ENCODE peak calls at places on chromosomes 4 and X, in eight cellular contexts. Z, R, M, X, P, K, L and I are unnamed samples. For H3K4me1, the result is how much of the 10 kb centered on the place peaks cover.

GRCh38 chrX:134733595-134733994 is 75.3 kb upstream of the PLAC1 start:
- DNase-seq in Z (no peak), R (no peak), M (no peak), X (no peak), P (no peak), K (no peak), L (no peak), I (no peak)

GRCh38 chr4:153497091-153497531 is 31.0 kb downstream of the TMEM131L start:
- DNase-seq in Z (no peak), R (no peak), M (no peak), X (no peak), P (peak), K (peak), L (no peak), I (no peak)

GRCh38 chr4:129822708-129823504 is 727.0 kb downstream of the C4orf33 start:
- DNase-seq in Z (no peak), R (no peak), M (no peak), X (no peak), P (no peak), K (no peak), L (no peak), I (peak)

GRCh38 chr4:77203380-77204197 is 46.6 kb downstream of the CCNG2 start:
- DNase-seq in Z (peak), R (peak), M (peak), X (peak), P (peak), K (peak), L (peak), I (peak)

GRCh38 chrX:41153453-41153852 is 68.2 kb downstream of the USP9X start:
- DNase-seq in Z (no peak), R (no peak), M (no peak), X (no peak), P (no peak), K (no peak), L (no peak), I (no peak)

GRCh38 chr4:183011213-183011907 is 87.7 kb upstream of the WWC2 start:
- DNase-seq in Z (no peak), R (no peak), M (no peak), X (no peak), P (peak), K (no peak), L (no peak), I (no peak)

GRCh38 chr4:1593881-1594345 is 90.2 kb downstream of the FAM53A start:
- DNase-seq in Z (no peak), R (peak), M (no peak), X (no peak), P (peak), K (no peak), L (no peak), I (no peak)

GRCh38 chr4:120633810-120634209 is 288.7 kb downstream of the PRDM5 start:
- DNase-seq in Z (no peak), R (no peak), M (no peak), X (no peak), P (no peak), K (no peak), L (no peak), I (no peak)

GRCh38 chrX:53481816-53482485 is 47.8 kb upstream of the HSD17B10 start:
- DNase-seq in Z (no peak), R (peak), M (peak), X (no peak), P (peak), K (peak), L (peak), I (peak)

GRCh38 chr4:86117781-86118302 is 242.0 kb downstream of the MAPK10 start:
- DNase-seq in Z (no peak), R (no peak), M (no peak), X (no peak), P (no peak), K (no peak), L (no peak), I (no peak)

GRCh38 chrX:103730147-103730546 is 19.4 kb downstream of the TMEM31 start:
- DNase-seq in Z (no peak), R (no peak), M (no peak), X (no peak), P (no peak), K (no peak), L (no peak), I (no peak)

GRCh38 chr4:88352062-88352461 is 26.6 kb upstream of the HERC6 start:
- DNase-seq in Z (no peak), R (no peak), M (no peak), X (no peak), P (no peak), K (no peak), L (no peak), I (no peak)

GRCh38 chrX:19514791-19515614 is at the start of gene MAP3K15:
- DNase-seq in Z (peak), R (peak), M (no peak), X (no peak), P (peak), K (no peak), L (peak), I (no peak)

GRCh38 chr4:47668810-47669408 is 169.0 kb downstream of the CORIN start:
- DNase-seq in Z (no peak), R (no peak), M (no peak), X (no peak), P (peak), K (no peak), L (peak), I (peak)

GRCh38 chrX:132331532-132331931 is 112.3 kb upstream of the RAP2C start:
- DNase-seq in Z (no peak), R (no peak), M (no peak), X (no peak), P (no peak), K (no peak), L (no peak), I (no peak)

GRCh38 chr4:110200673-110201072 is 2.3 kb upstream of the ELOVL6 start:
- DNase-seq in Z (no peak), R (no peak), M (no peak), X (no peak), P (no peak), K (no peak), L (no peak), I (no peak)
- H3K4me1 ChIP-seq in Z (under half), R (under half), M (under half), X (under half), P (under half), K (under half), L (under half), I (under half)

GRCh38 chr4:26860157-26860921 is at the start of gene STIM2:
- DNase-seq in Z (peak), R (peak), M (peak), X (peak), P (peak), K (peak), L (peak), I (peak)
- TF ChIP-seq POLR2A in Z (peak), R (peak), M (peak), X (peak), P (peak), K (peak), L (peak), I (peak)

GRCh38 chr4:19224820-19225219 is 1026.9 kb upstream of the SLIT2 start:
- DNase-seq in Z (no peak), R (no peak), M (no peak), X (no peak), P (peak), K (no peak), L (no peak), I (no peak)
- TF ChIP-seq CTCF in Z (no peak), R (peak), M (no peak), X (no peak), P (no peak), K (peak), L (peak), I (no peak)

DNA sequence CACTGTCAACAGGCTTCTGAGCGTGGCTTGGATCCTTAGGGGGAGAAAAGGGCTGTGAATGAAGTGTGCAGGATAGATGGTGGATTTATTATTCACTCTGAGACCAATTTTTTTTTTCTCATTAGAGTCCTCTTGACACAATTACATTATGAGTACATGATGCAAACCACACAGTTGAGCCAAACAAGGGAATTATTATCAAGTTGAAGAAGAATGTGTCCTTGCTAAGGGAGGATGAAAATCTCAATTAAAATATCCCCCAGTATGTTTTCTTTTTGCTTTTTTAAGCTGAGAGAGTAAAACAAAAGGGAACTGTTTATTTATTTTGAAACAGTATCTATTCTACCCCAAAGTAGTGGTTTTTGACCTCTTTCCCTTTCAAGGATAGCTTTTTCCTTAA is 40.4 kb downstream of the RPS3A start:
- DNase-seq in Z (no peak), R (no peak), M (no peak), X (no peak), P (no peak), K (no peak), L (no peak), I (no peak)
- H3K4me1 ChIP-seq in Z (under half), R (under half), M (under half), X (under half), P (under half), K (under half), L (under half), I (under half)

DNA sequence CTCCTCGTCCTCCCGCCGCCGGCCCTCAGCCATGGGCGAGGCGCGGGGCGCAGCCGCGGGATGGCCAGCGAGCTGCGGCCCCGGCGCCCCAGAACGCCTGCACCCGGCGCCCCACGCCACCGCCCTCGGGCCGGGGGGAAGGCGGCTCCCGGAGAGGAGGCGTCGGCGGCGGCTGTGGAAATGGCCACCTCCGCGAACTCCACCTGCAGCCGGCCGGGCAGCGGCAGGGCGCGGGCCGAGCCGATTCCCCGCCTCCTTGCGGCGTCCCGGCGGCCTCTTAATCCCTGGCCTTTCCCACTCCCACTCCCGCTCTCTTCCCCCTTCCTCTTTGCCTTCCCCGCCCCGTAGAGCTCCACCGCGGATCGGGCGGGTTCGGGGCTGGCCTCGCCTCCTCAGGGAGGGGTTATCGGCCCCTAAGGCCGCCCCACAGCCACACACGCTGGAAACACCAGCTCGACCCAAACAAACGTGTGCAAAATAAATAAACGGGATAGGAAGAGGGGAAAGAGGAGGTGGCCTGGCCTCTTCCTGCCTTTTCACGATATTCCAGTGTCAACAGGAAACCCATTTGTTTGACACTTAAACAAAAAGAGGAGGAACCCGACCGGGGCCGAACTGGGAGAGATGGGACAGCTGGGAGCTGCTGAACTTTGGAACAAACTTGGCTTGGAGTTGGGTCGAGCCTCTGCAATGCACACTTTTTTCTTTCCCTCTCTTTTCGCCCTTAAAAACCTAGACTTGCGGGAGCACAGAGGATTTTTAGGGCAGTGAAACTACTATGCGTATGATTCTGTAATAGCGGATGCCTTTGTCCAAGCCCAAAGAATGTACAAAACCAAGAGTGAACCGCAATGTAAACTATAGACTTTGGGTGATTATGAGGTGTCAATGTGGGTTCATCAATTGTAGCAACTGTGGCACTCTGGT is at the start of gene SH3D19:
- DNase-seq in Z (peak), R (peak), M (peak), X (no peak), P (no peak), K (peak), L (peak), I (peak)
- TF ChIP-seq POLR2A in Z (peak), R (peak), M (peak), X (no peak), P (no peak), K (peak), L (peak), I (peak)

GRCh38 chr4:6692379-6692778 is 1.3 kb upstream of the S100P start:
- DNase-seq in Z (no peak), R (no peak), M (no peak), X (no peak), P (no peak), K (no peak), L (no peak), I (no peak)

GRCh38 chr4:6686104-6686787 is 7.4 kb upstream of the S100P start:
- DNase-seq in Z (no peak), R (no peak), M (no peak), X (no peak), P (no peak), K (no peak), L (no peak), I (no peak)

GRCh38 chr4:6689506-6689960 is 4.1 kb upstream of the S100P start:
- DNase-seq in Z (no peak), R (no peak), M (no peak), X (no peak), P (no peak), K (no peak), L (no peak), I (no peak)

GRCh38 chr4:6687947-6688878 is 5.5 kb upstream of the S100P start:
- DNase-seq in Z (no peak), R (no peak), M (no peak), X (no peak), P (no peak), K (no peak), L (no peak), I (no peak)

GRCh38 chr4:6688879-6689505 is 4.7 kb upstream of the S100P start:
- DNase-seq in Z (peak), R (no peak), M (no peak), X (no peak), P (peak), K (peak), L (peak), I (peak)
- TF ChIP-seq CTCF in Z (no peak), R (no peak), M (no peak), X (no peak), P (no peak), K (no peak), L (no peak), I (no peak)

GRCh38 chr4:3471098-3471760 is 8.1 kb downstream of the DOK7 start:
- DNase-seq in Z (no peak), R (no peak), M (no peak), X (no peak), P (no peak), K (no peak), L (no peak), I (no peak)

GRCh38 chr4:3468804-3469203 is 5.7 kb downstream of the DOK7 start:
- DNase-seq in Z (no peak), R (no peak), M (no peak), X (no peak), P (no peak), K (no peak), L (no peak), I (no peak)

GRCh38 chr4:3469386-3470243 is 6.5 kb downstream of the DOK7 start:
- DNase-seq in Z (no peak), R (no peak), M (no peak), X (no peak), P (no peak), K (no peak), L (no peak), I (no peak)

GRCh38 chr4:3471886-3472285 is 8.8 kb downstream of the DOK7 start:
- DNase-seq in Z (no peak), R (no peak), M (no peak), X (no peak), P (no peak), K (no peak), L (no peak), I (no peak)

DNA sequence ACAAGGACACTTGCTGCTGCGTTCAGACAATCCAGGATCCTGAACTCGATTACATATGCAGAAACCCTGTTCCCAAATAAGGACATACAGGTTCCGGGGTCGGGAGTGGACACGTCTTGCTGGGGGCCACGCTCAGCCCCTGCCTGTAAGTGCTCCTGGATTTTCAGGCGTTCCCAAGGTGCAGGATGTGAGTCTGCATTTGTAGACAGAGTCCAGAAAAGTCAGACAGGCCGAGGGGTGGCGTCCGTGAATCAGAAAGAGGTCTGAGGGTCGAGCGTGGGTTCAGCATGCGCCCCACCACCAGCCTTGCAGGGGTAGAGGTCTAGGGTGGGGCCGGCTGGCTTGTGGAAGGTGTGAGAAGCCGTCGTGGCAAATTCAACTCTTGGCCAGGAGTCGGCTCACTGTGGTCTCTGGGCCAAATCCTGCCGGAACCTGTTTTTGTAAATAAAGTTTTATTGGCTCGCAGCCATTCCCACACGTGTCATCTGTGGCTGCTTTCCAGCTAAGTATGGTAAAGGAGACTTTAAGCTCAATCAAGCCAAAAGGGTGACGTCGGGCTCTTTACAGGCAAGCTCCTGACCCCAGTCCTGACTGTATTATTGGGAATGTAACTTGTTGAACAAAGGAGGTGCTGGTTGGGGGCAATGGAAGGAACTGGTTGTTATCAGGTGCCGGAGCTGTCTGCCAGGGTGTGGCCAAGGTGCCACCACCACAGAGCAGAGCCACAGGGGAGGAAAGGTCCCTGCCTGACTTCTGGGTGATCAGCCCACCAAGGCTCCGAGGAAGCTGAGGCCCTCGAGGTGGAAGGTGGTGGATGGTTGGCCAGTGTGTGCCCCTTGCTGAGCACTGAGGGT is 7.4 kb downstream of the DOK7 start:
- DNase-seq in Z (no peak), R (no peak), M (no peak), X (no peak), P (no peak), K (no peak), L (no peak), I (no peak)
- H3K4me1 ChIP-seq in Z (under half), R (under half), M (under half), X (under half), P (under half), K (under half), L (under half), I (under half)

DNA sequence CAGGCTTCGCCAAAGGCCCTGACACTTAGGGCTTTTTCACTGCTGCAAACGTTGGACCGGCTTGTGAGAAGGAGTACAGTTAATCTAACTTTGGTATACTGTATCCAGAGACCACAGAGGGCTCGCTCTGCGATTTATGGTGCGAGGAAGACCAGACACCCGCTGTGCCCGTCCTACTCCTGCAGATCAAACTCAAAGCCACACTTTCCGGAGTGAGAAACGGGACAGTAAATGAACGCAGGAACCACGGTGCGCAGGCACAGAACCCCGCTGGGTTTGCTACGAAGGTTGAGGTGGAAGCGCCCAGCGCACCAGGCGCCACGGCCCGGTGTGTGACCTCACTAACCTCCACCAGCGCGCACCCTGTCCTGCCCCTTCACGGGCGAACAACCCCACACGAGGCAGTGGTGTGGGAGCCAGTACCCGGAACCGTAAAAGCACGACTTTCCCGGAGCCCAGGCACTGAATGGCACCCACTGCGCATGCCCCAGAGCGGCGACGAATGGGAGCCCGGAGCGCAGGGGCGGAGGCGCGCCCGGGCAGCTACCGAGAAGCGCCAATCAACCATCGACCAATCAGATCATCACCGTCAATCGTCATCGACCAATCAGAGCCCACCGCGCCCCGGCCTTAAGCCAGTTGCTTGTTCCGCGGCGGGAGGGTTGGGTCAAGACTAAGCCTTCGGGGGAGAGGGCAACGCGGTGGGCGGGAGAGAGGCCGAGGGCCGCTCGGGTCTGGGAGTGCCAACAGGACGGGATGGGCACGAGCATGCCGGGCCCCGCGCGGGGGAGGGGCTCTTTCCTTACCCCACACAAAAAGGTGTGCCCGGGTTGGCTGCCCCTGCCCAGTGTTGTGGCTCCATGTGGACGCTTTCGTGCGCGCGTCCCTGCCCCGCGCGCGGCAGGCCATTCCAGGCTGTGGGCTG is 21.3 kb upstream of the WDR45 start:
- DNase-seq in Z (peak), R (peak), M (peak), X (peak), P (peak), K (peak), L (peak), I (peak)
- TF ChIP-seq POLR2A in Z (peak), R (peak), M (no peak), X (peak), P (peak), K (peak), L (peak), I (peak)